ENCODE peak calls at places on chromosomes 7 and 10, in ten cellular contexts. R, K, Z, L, W, Y, T, S, J and E are unnamed samples.

GRCh38 chr7:73822319-73823173 is 8.2 kb upstream of the CLDN4 start:
- DNase-seq in R (peak; percentile 95), K (no peak), Z (peak; percentile 36), L (peak; percentile 91), W (no peak), Y (peak; percentile 64), T (peak; percentile 98), S (no peak), J (peak; percentile 94), E (peak; percentile 25)

GRCh38 chr10:1168763-1169162 is 112.6 kb downstream of the WDR37 start:
- DNase-seq in R (no peak), K (no peak), Z (no peak), L (no peak), W (no peak), Y (no peak), T (no peak), S (no peak), J (no peak), E (no peak)

GRCh38 chr7:1536768-1537630 is 6.5 kb downstream of the MAFK start:
- DNase-seq in R (peak; percentile 96), K (no peak), Z (peak; percentile 97), L (peak; percentile 99), W (no peak), Y (peak; percentile 99), T (peak; percentile 94), S (peak; percentile 81), J (peak; percentile 99), E (no peak)

GRCh38 chr10:112227331-112227961 is 43.9 kb upstream of the GPAM start:
- DNase-seq in R (peak; percentile 26), K (no peak), Z (no peak), L (peak; percentile 29), W (no peak), Y (peak; percentile 63), T (peak; percentile 98), S (no peak), J (peak; percentile 98), E (no peak)

GRCh38 chr7:47453093-47454056 is 128.5 kb downstream of the TNS3 start:
- DNase-seq in R (peak; percentile 95), K (no peak), Z (peak; percentile 84), L (peak; percentile 55), W (no peak), Y (peak; percentile 59), T (peak; percentile 79), S (no peak), J (peak; percentile 92), E (no peak)

GRCh38 chr7:66099551-66100407 is 14.9 kb upstream of the CRCP start:
- DNase-seq in R (peak; percentile 61), K (peak; percentile 42), Z (peak; percentile 83), L (peak; percentile 80), W (no peak), Y (peak; percentile 95), T (peak; percentile 95), S (no peak), J (peak; percentile 87), E (no peak)

GRCh38 chr7:18866359-18867036 is 250.9 kb downstream of the TWIST1 start:
- DNase-seq in R (peak; percentile 99), K (peak; percentile 12), Z (no peak), L (peak; percentile 54), W (no peak), Y (peak; percentile 100), T (peak; percentile 99), S (no peak), J (peak; percentile 100), E (peak; percentile 22)

GRCh38 chr7:112790651-112790973 is 419 bp upstream of the TMEM168 start:
- DNase-seq in R (no peak), K (no peak), Z (no peak), L (no peak), W (no peak), Y (no peak), T (no peak), S (no peak), J (no peak), E (peak; percentile 71)

GRCh38 chr7:151403764-151404163 is 6.1 kb downstream of the WDR86 start:
- DNase-seq in R (no peak), K (no peak), Z (no peak), L (no peak), W (no peak), Y (no peak), T (peak; percentile 64), S (no peak), J (no peak), E (no peak)

GRCh38 chr7:3588341-3588740 is 287.3 kb downstream of the SDK1 start:
- DNase-seq in R (no peak), K (no peak), Z (no peak), L (no peak), W (no peak), Y (no peak), T (peak; percentile 57), S (no peak), J (no peak), E (no peak)

GRCh38 chr7:108570146-108570755 is 577 bp downstream of the DNAJB9 start:
- DNase-seq in R (no peak), K (peak; percentile 64), Z (peak; percentile 67), L (peak; percentile 73), W (peak; percentile 22), Y (peak; percentile 47), T (peak; percentile 69), S (no peak), J (peak; percentile 29), E (peak; percentile 50)

GRCh38 chr7:18960735-18961134 is 156.7 kb downstream of the TWIST1 start:
- DNase-seq in R (no peak), K (no peak), Z (no peak), L (no peak), W (no peak), Y (no peak), T (no peak), S (no peak), J (no peak), E (no peak)

GRCh38 chr10:132877473-132877872 is 64.9 kb downstream of the CFAP46 start:
- DNase-seq in R (no peak), K (no peak), Z (no peak), L (no peak), W (no peak), Y (no peak), T (no peak), S (no peak), J (no peak), E (no peak)

GRCh38 chr7:152969335-152969734 is 209.8 kb downstream of the ACTR3B start:
- DNase-seq in R (no peak), K (no peak), Z (no peak), L (no peak), W (no peak), Y (no peak), T (no peak), S (no peak), J (no peak), E (no peak)
- TF ChIP-seq CTCF in R (no peak), K (no peak), Z (no peak), L (no peak), W (no peak), Y (no peak), T (no peak), S (no peak), J (no peak), E (no peak)

DNA sequence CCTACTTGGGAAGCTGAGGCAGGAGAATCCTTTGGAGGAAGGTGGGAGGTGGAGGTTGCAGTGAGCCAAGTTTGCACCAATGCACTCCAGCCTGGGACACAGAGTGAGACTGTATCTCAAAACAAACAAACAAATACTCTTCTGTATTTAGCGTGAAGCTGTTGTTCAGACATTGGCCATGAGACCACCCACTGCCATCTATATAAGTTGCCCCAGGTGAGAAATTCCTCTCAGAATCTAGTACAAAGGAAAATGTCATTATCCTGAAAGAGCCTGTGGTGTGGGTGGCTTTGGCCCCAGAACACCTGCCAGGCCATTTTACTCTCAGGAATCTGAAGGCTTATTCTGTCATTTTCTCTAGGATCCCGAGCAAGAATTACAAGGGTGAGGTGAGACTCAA is 4.0 kb upstream of the FRMD4A start:
- DNase-seq in R (no peak), K (no peak), Z (no peak), L (no peak), W (no peak), Y (no peak), T (no peak), S (no peak), J (no peak), E (no peak)
- TF ChIP-seq CTCF in R (no peak), K (no peak), Z (no peak), L (no peak), W (no peak), Y (no peak), T (no peak), S (no peak), J (no peak), E (no peak)

DNA sequence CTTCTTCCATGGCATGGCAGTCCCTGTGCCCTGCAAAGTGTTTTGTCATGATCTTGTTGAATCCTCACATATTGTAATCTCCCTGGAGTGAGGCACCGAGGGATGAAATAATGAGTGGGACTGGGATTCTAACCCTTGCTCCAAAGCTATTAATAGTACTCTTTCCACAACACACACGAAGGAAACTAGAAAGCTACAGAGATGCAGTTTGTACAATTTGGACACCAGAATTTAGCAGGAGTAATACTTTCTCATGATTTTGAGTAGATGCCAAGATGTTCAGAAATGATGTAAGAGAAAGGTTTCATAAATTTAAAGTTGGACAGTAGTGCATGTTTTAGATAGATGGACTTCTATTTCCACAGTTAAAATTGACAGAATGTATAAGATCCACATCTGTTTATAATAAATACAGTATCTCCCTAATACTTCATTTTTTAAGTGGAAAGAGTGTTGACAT is 46.4 kb downstream of the PRR15 start:
- DNase-seq in R (no peak), K (no peak), Z (no peak), L (no peak), W (no peak), Y (peak; percentile 22), T (no peak), S (no peak), J (peak; percentile 62), E (no peak)
- TF ChIP-seq CTCF in R (no peak), K (no peak), Z (no peak), L (no peak), W (no peak), Y (no peak), T (no peak), S (peak; percentile 7), J (no peak), E (no peak)

GRCh38 chr10:44516941-44517340 is 132.0 kb upstream of the CXCL12 start:
- DNase-seq in R (no peak), K (no peak), Z (no peak), L (no peak), W (no peak), Y (no peak), T (no peak), S (no peak), J (no peak), E (no peak)

GRCh38 chr10:44510716-44511115 is 125.8 kb upstream of the CXCL12 start:
- DNase-seq in R (no peak), K (no peak), Z (no peak), L (no peak), W (no peak), Y (peak; percentile 16), T (peak; percentile 30), S (no peak), J (peak; percentile 83), E (no peak)

GRCh38 chr10:44512345-44513095 is 127.6 kb upstream of the CXCL12 start:
- DNase-seq in R (no peak), K (no peak), Z (no peak), L (peak; percentile 20), W (no peak), Y (no peak), T (no peak), S (no peak), J (no peak), E (no peak)

GRCh38 chr10:44511601-44512000 is 126.7 kb upstream of the CXCL12 start:
- DNase-seq in R (no peak), K (no peak), Z (no peak), L (no peak), W (no peak), Y (no peak), T (no peak), S (no peak), J (no peak), E (no peak)

GRCh38 chr10:44513592-44513991 is 128.7 kb upstream of the CXCL12 start:
- DNase-seq in R (no peak), K (no peak), Z (no peak), L (no peak), W (no peak), Y (peak; percentile 82), T (peak; percentile 23), S (no peak), J (peak; percentile 81), E (no peak)
- TF ChIP-seq CTCF in R (peak; percentile 48), K (no peak), Z (no peak), L (no peak), W (no peak), Y (peak; percentile 56), T (no peak), S (no peak), J (peak; percentile 57), E (no peak)